ENCODE peak calls at places on chromosomes 5 and 9, in eight cellular contexts. One of them, this sample, is unnamed.

GRCh38 chr9:134606951-134607733 is 34.5 kb upstream of the COL5A1 start:
- DNase-seq in naive thymus-derived CD4-positive, alpha-beta T cell: no peak
- DNase-seq in A549: no peak
- DNase-seq in CD4-positive, CD25-positive, alpha-beta regulatory T cell: no peak
- DNase-seq in upper lobe of right lung: no peak
- DNase-seq in uterus: peak; percentile 6
- DNase-seq in stomach: peak; percentile 18
- DNase-seq in K562: peak; percentile 20
- DNase-seq in this sample: no peak

GRCh38 chr9:131046093-131046380 is 37.1 kb downstream of the LAMC3 start:
- DNase-seq in naive thymus-derived CD4-positive, alpha-beta T cell: no peak
- DNase-seq in A549: no peak
- DNase-seq in CD4-positive, CD25-positive, alpha-beta regulatory T cell: no peak
- DNase-seq in upper lobe of right lung: no peak
- DNase-seq in uterus: no peak
- DNase-seq in stomach: no peak
- DNase-seq in K562: no peak
- DNase-seq in this sample: no peak

GRCh38 chr9:108478871-108479332 is 376.9 kb downstream of the ACTL7B start:
- DNase-seq in naive thymus-derived CD4-positive, alpha-beta T cell: no peak
- DNase-seq in A549: peak; percentile 25
- DNase-seq in CD4-positive, CD25-positive, alpha-beta regulatory T cell: no peak
- DNase-seq in upper lobe of right lung: no peak
- DNase-seq in uterus: no peak
- DNase-seq in stomach: no peak
- DNase-seq in K562: no peak
- DNase-seq in this sample: no peak

GRCh38 chr5:157761690-157762611 is 18.4 kb downstream of the LSM11 start:
- DNase-seq in naive thymus-derived CD4-positive, alpha-beta T cell: peak; percentile 33
- DNase-seq in A549: peak; percentile 72
- DNase-seq in CD4-positive, CD25-positive, alpha-beta regulatory T cell: peak; percentile 30
- DNase-seq in upper lobe of right lung: no peak
- DNase-seq in uterus: peak; percentile 31
- DNase-seq in stomach: no peak
- DNase-seq in K562: peak; percentile 61
- DNase-seq in this sample: peak; percentile 35

GRCh38 chr5:159034083-159034824 is 65.5 kb downstream of the EBF1 start:
- DNase-seq in naive thymus-derived CD4-positive, alpha-beta T cell: no peak
- DNase-seq in A549: no peak
- DNase-seq in CD4-positive, CD25-positive, alpha-beta regulatory T cell: no peak
- DNase-seq in upper lobe of right lung: no peak
- DNase-seq in uterus: peak; percentile 39
- DNase-seq in stomach: no peak
- DNase-seq in K562: no peak
- DNase-seq in this sample: no peak

GRCh38 chr5:2740849-2741555 is 10.5 kb downstream of the IRX2 start:
- DNase-seq in naive thymus-derived CD4-positive, alpha-beta T cell: no peak
- DNase-seq in A549: no peak
- DNase-seq in CD4-positive, CD25-positive, alpha-beta regulatory T cell: no peak
- DNase-seq in upper lobe of right lung: no peak
- DNase-seq in uterus: no peak
- DNase-seq in stomach: no peak
- DNase-seq in K562: no peak
- DNase-seq in this sample: no peak

GRCh38 chr9:121699271-121700164 is 48.1 kb downstream of the DAB2IP start:
- DNase-seq in naive thymus-derived CD4-positive, alpha-beta T cell: no peak
- DNase-seq in A549: no peak
- DNase-seq in CD4-positive, CD25-positive, alpha-beta regulatory T cell: peak; percentile 17
- DNase-seq in upper lobe of right lung: peak; percentile 82
- DNase-seq in uterus: peak; percentile 67
- DNase-seq in stomach: peak; percentile 67
- DNase-seq in K562: no peak
- DNase-seq in this sample: no peak

GRCh38 chr9:32525506-32525905 is 490 bp downstream of the RIGI start:
- DNase-seq in naive thymus-derived CD4-positive, alpha-beta T cell: no peak
- DNase-seq in A549: no peak
- DNase-seq in CD4-positive, CD25-positive, alpha-beta regulatory T cell: no peak
- DNase-seq in upper lobe of right lung: no peak
- DNase-seq in uterus: no peak
- DNase-seq in stomach: no peak
- DNase-seq in K562: peak; percentile 2
- DNase-seq in this sample: no peak

GRCh38 chr5:39240750-39241149 is 21.4 kb upstream of the FYB1 start:
- DNase-seq in naive thymus-derived CD4-positive, alpha-beta T cell: no peak
- DNase-seq in A549: no peak
- DNase-seq in CD4-positive, CD25-positive, alpha-beta regulatory T cell: no peak
- DNase-seq in upper lobe of right lung: no peak
- DNase-seq in uterus: no peak
- DNase-seq in stomach: no peak
- DNase-seq in K562: no peak
- DNase-seq in this sample: no peak

GRCh38 chr9:127803507-127804352 is 1.0 kb downstream of the FPGS start:
- DNase-seq in naive thymus-derived CD4-positive, alpha-beta T cell: no peak
- DNase-seq in A549: peak; percentile 64
- DNase-seq in CD4-positive, CD25-positive, alpha-beta regulatory T cell: no peak
- DNase-seq in upper lobe of right lung: peak; percentile 75
- DNase-seq in uterus: no peak
- DNase-seq in stomach: peak; percentile 53
- DNase-seq in K562: no peak
- DNase-seq in this sample: no peak

GRCh38 chr9:101409079-101409477 is 10.4 kb downstream of the ZNF189 start:
- DNase-seq in naive thymus-derived CD4-positive, alpha-beta T cell: no peak
- DNase-seq in A549: no peak
- DNase-seq in CD4-positive, CD25-positive, alpha-beta regulatory T cell: no peak
- DNase-seq in upper lobe of right lung: no peak
- DNase-seq in uterus: no peak
- DNase-seq in stomach: no peak
- DNase-seq in K562: no peak
- DNase-seq in this sample: no peak

GRCh38 chr9:17532461-17532860 is 46.4 kb upstream of the SH3GL2 start:
- DNase-seq in naive thymus-derived CD4-positive, alpha-beta T cell: no peak
- DNase-seq in A549: no peak
- DNase-seq in CD4-positive, CD25-positive, alpha-beta regulatory T cell: no peak
- DNase-seq in upper lobe of right lung: no peak
- DNase-seq in uterus: no peak
- DNase-seq in stomach: no peak
- DNase-seq in K562: no peak
- DNase-seq in this sample: no peak

GRCh38 chr5:147037517-147038205 is 159.1 kb upstream of the PPP2R2B start:
- DNase-seq in naive thymus-derived CD4-positive, alpha-beta T cell: no peak
- DNase-seq in A549: no peak
- DNase-seq in CD4-positive, CD25-positive, alpha-beta regulatory T cell: no peak
- DNase-seq in upper lobe of right lung: no peak
- DNase-seq in uterus: no peak
- DNase-seq in stomach: no peak
- DNase-seq in K562: no peak
- DNase-seq in this sample: no peak

GRCh38 chr5:143931389-143931984 is 119.5 kb downstream of the HMHB1 start:
- DNase-seq in naive thymus-derived CD4-positive, alpha-beta T cell: no peak
- DNase-seq in A549: no peak
- DNase-seq in CD4-positive, CD25-positive, alpha-beta regulatory T cell: no peak
- DNase-seq in upper lobe of right lung: no peak
- DNase-seq in uterus: no peak
- DNase-seq in stomach: no peak
- DNase-seq in K562: no peak
- DNase-seq in this sample: no peak

GRCh38 chr9:107144475-107144874 is 138.6 kb upstream of the RAD23B start:
- DNase-seq in naive thymus-derived CD4-positive, alpha-beta T cell: no peak
- DNase-seq in A549: no peak
- DNase-seq in CD4-positive, CD25-positive, alpha-beta regulatory T cell: no peak
- DNase-seq in upper lobe of right lung: no peak
- DNase-seq in uterus: no peak
- DNase-seq in stomach: no peak
- DNase-seq in K562: no peak
- DNase-seq in this sample: no peak

GRCh38 chr9:82488702-82489578 is 500.4 kb downstream of the SPATA31D1 start:
- DNase-seq in naive thymus-derived CD4-positive, alpha-beta T cell: no peak
- DNase-seq in A549: no peak
- DNase-seq in CD4-positive, CD25-positive, alpha-beta regulatory T cell: no peak
- DNase-seq in upper lobe of right lung: no peak
- DNase-seq in uterus: no peak
- DNase-seq in stomach: peak; percentile 56
- DNase-seq in K562: no peak
- DNase-seq in this sample: no peak

GRCh38 chr5:68088302-68088701 is 127.3 kb upstream of the PIK3R1 start:
- DNase-seq in naive thymus-derived CD4-positive, alpha-beta T cell: no peak
- DNase-seq in A549: no peak
- DNase-seq in CD4-positive, CD25-positive, alpha-beta regulatory T cell: no peak
- DNase-seq in upper lobe of right lung: no peak
- DNase-seq in uterus: no peak
- DNase-seq in stomach: no peak
- DNase-seq in K562: no peak
- DNase-seq in this sample: no peak

GRCh38 chr5:30450153-30450552 is 743.3 kb upstream of the CDH6 start:
- DNase-seq in naive thymus-derived CD4-positive, alpha-beta T cell: no peak
- DNase-seq in A549: no peak
- DNase-seq in CD4-positive, CD25-positive, alpha-beta regulatory T cell: no peak
- DNase-seq in upper lobe of right lung: no peak
- DNase-seq in uterus: no peak
- DNase-seq in stomach: no peak
- DNase-seq in K562: no peak
- DNase-seq in this sample: no peak

GRCh38 chr5:30446456-30446855 is 747.0 kb upstream of the CDH6 start:
- DNase-seq in naive thymus-derived CD4-positive, alpha-beta T cell: no peak
- DNase-seq in A549: no peak
- DNase-seq in CD4-positive, CD25-positive, alpha-beta regulatory T cell: no peak
- DNase-seq in upper lobe of right lung: no peak
- DNase-seq in uterus: no peak
- DNase-seq in stomach: no peak
- DNase-seq in K562: no peak
- DNase-seq in this sample: no peak
- H3K4me3 ChIP-seq in naive thymus-derived CD4-positive, alpha-beta T cell: no peak overlapping the region
- H3K4me3 ChIP-seq in A549: no peak overlapping the region
- H3K4me3 ChIP-seq in CD4-positive, CD25-positive, alpha-beta regulatory T cell: no peak overlapping the region
- H3K4me3 ChIP-seq in upper lobe of right lung: no peak overlapping the region
- H3K4me3 ChIP-seq in uterus: no peak overlapping the region
- H3K4me3 ChIP-seq in stomach: no peak overlapping the region
- H3K4me3 ChIP-seq in K562: no peak overlapping the region
- H3K4me3 ChIP-seq in this sample: no peak overlapping the region

DNA sequence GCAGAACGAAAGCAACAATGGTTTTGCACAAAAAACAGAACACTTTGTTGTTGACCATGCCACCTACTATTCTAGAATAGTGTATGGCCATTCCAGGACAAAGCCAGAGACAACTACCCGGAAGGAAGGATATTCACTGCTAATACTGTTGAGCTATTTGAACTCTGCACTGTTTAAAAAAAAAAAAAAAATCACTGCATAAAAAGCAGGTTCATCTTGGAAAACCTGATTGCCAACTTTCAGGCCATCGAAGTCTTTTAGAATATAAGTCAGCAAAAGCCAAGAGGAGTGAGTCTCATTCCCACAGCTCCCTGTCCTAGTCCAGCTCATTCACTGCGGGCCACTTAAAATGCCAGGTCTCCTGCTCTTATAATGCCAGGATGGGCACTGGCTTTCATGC is 4.0 kb downstream of the ENC1 start:
- DNase-seq in naive thymus-derived CD4-positive, alpha-beta T cell: no peak
- DNase-seq in A549: no peak
- DNase-seq in CD4-positive, CD25-positive, alpha-beta regulatory T cell: no peak
- DNase-seq in upper lobe of right lung: no peak
- DNase-seq in uterus: no peak
- DNase-seq in stomach: no peak
- DNase-seq in K562: no peak
- DNase-seq in this sample: no peak
- H3K4me1 ChIP-seq in naive thymus-derived CD4-positive, alpha-beta T cell: peaks cover 15% of the 10 kb centered on the region
- H3K4me1 ChIP-seq in A549: peaks cover 52% of the 10 kb centered on the region
- H3K4me1 ChIP-seq in CD4-positive, CD25-positive, alpha-beta regulatory T cell: peaks cover 25% of the 10 kb centered on the region
- H3K4me1 ChIP-seq in upper lobe of right lung: peaks cover 33% of the 10 kb centered on the region
- H3K4me1 ChIP-seq in uterus: no peaks in the 10 kb centered on the region
- H3K4me1 ChIP-seq in stomach: peaks cover 88% of the 10 kb centered on the region
- H3K4me1 ChIP-seq in K562: peaks cover 22% of the 10 kb centered on the region
- H3K4me1 ChIP-seq in this sample: peaks cover 52% of the 10 kb centered on the region

GRCh38 chr9:27569406-27569805 is 3.9 kb downstream of the C9orf72 start:
- DNase-seq in naive thymus-derived CD4-positive, alpha-beta T cell: no peak
- DNase-seq in A549: no peak
- DNase-seq in CD4-positive, CD25-positive, alpha-beta regulatory T cell: no peak
- DNase-seq in upper lobe of right lung: no peak
- DNase-seq in uterus: no peak
- DNase-seq in stomach: no peak
- DNase-seq in K562: no peak
- DNase-seq in this sample: no peak

GRCh38 chr9:27572918-27573698 is at the start of gene C9orf72:
- DNase-seq in naive thymus-derived CD4-positive, alpha-beta T cell: no peak
- DNase-seq in A549: peak; percentile 67
- DNase-seq in CD4-positive, CD25-positive, alpha-beta regulatory T cell: no peak
- DNase-seq in upper lobe of right lung: peak; percentile 94
- DNase-seq in uterus: peak; percentile 74
- DNase-seq in stomach: peak; percentile 84
- DNase-seq in K562: peak; percentile 55
- DNase-seq in this sample: no peak

GRCh38 chr9:27572566-27572917 is 739 bp downstream of the C9orf72 start:
- DNase-seq in naive thymus-derived CD4-positive, alpha-beta T cell: peak; percentile 65
- DNase-seq in A549: no peak
- DNase-seq in CD4-positive, CD25-positive, alpha-beta regulatory T cell: peak; percentile 66
- DNase-seq in upper lobe of right lung: no peak
- DNase-seq in uterus: peak; percentile 50
- DNase-seq in stomach: peak; percentile 57
- DNase-seq in K562: peak; percentile 32
- DNase-seq in this sample: no peak

GRCh38 chr9:27573699-27574265 is 501 bp upstream of the C9orf72 start:
- DNase-seq in naive thymus-derived CD4-positive, alpha-beta T cell: peak; percentile 98
- DNase-seq in A549: peak; percentile 94
- DNase-seq in CD4-positive, CD25-positive, alpha-beta regulatory T cell: peak; percentile 99
- DNase-seq in upper lobe of right lung: peak; percentile 95
- DNase-seq in uterus: peak; percentile 99
- DNase-seq in stomach: peak; percentile 98
- DNase-seq in K562: peak; percentile 92
- DNase-seq in this sample: peak; percentile 81

GRCh38 chr9:27572036-27572435 is 1.2 kb downstream of the C9orf72 start:
- DNase-seq in naive thymus-derived CD4-positive, alpha-beta T cell: no peak
- DNase-seq in A549: no peak
- DNase-seq in CD4-positive, CD25-positive, alpha-beta regulatory T cell: no peak
- DNase-seq in upper lobe of right lung: no peak
- DNase-seq in uterus: no peak
- DNase-seq in stomach: no peak
- DNase-seq in K562: no peak
- DNase-seq in this sample: no peak
- H3K4me3 ChIP-seq in naive thymus-derived CD4-positive, alpha-beta T cell: no peak overlapping the region
- H3K4me3 ChIP-seq in A549: peak overlapping the region; percentile 75
- H3K4me3 ChIP-seq in CD4-positive, CD25-positive, alpha-beta regulatory T cell: peak overlapping the region; percentile 86
- H3K4me3 ChIP-seq in upper lobe of right lung: peak overlapping the region; percentile 86
- H3K4me3 ChIP-seq in uterus: no peak overlapping the region
- H3K4me3 ChIP-seq in stomach: no peak overlapping the region
- H3K4me3 ChIP-seq in K562: no peak overlapping the region
- H3K4me3 ChIP-seq in this sample: no peak overlapping the region

GRCh38 chr5:134122530-134122929 is 8.0 kb downstream of the TCF7 start:
- DNase-seq in naive thymus-derived CD4-positive, alpha-beta T cell: peak; percentile 67
- DNase-seq in A549: no peak
- DNase-seq in CD4-positive, CD25-positive, alpha-beta regulatory T cell: peak; percentile 70
- DNase-seq in upper lobe of right lung: no peak
- DNase-seq in uterus: no peak
- DNase-seq in stomach: peak; percentile 31
- DNase-seq in K562: no peak
- DNase-seq in this sample: no peak
- H3K4me1 ChIP-seq in naive thymus-derived CD4-positive, alpha-beta T cell: peaks cover 95% of the 10 kb centered on the region
- H3K4me1 ChIP-seq in A549: peaks cover 18% of the 10 kb centered on the region
- H3K4me1 ChIP-seq in CD4-positive, CD25-positive, alpha-beta regulatory T cell: peaks cover 100% of the 10 kb centered on the region
- H3K4me1 ChIP-seq in upper lobe of right lung: peaks cover 23% of the 10 kb centered on the region
- H3K4me1 ChIP-seq in uterus: no peaks in the 10 kb centered on the region
- H3K4me1 ChIP-seq in stomach: peaks cover 51% of the 10 kb centered on the region
- H3K4me1 ChIP-seq in K562: peaks cover 11% of the 10 kb centered on the region
- H3K4me1 ChIP-seq in this sample: peaks cover 31% of the 10 kb centered on the region

GRCh38 chr5:96703985-96704384 is 41.8 kb downstream of the CAST start:
- DNase-seq in naive thymus-derived CD4-positive, alpha-beta T cell: no peak
- DNase-seq in A549: no peak
- DNase-seq in CD4-positive, CD25-positive, alpha-beta regulatory T cell: no peak
- DNase-seq in upper lobe of right lung: no peak
- DNase-seq in uterus: no peak
- DNase-seq in stomach: no peak
- DNase-seq in K562: no peak
- DNase-seq in this sample: no peak
- H3K4me3 ChIP-seq in naive thymus-derived CD4-positive, alpha-beta T cell: no peak overlapping the region
- H3K4me3 ChIP-seq in A549: no peak overlapping the region
- H3K4me3 ChIP-seq in CD4-positive, CD25-positive, alpha-beta regulatory T cell: peak overlapping the region; percentile 89
- H3K4me3 ChIP-seq in upper lobe of right lung: peak overlapping the region; percentile 81
- H3K4me3 ChIP-seq in uterus: no peak overlapping the region
- H3K4me3 ChIP-seq in stomach: peak overlapping the region; percentile 62
- H3K4me3 ChIP-seq in K562: peak overlapping the region; percentile 72
- H3K4me3 ChIP-seq in this sample: peak overlapping the region; percentile 71